ENCODE peak calls at places on chromosomes 2 and 18, in eight cellular contexts. Y, I, X, F, H, G, E and N are unnamed samples.

GRCh38 chr2:11684894-11685460 is 15.0 kb upstream of the NTSR2 start:
- DNase-seq in F (no peak), X (no peak), H (no peak), E (no peak), Y (no peak), G (no peak), I (no peak), N (no peak)

GRCh38 chr2:56199492-56199891 is 15.7 kb downstream of the CCDC85A start:
- DNase-seq in Y (no peak), X (peak; percentile 91), I (no peak), F (no peak), H (no peak), G (peak; percentile 10), E (no peak), N (peak; percentile 80)

GRCh38 chr18:76874643-76875389 is 52.5 kb downstream of the ZNF236 start:
- DNase-seq in F (no peak), H (no peak), G (no peak), X (no peak), I (no peak), E (no peak), Y (no peak), N (no peak)

GRCh38 chr2:26355038-26355995 is 8.7 kb upstream of the ADGRF3 start:
- DNase-seq in F (no peak), E (no peak), H (peak; percentile 20), I (no peak), Y (peak; percentile 71), X (peak; percentile 93), G (no peak), N (peak; percentile 91)

GRCh38 chr2:227939271-227940027 is 68.0 kb downstream of the DAW1 start:
- DNase-seq in E (peak; percentile 19), Y (peak; percentile 53), X (peak; percentile 78), G (peak; percentile 22), F (no peak), H (no peak), I (no peak), N (peak; percentile 68)

GRCh38 chr2:29165362-29166236 is 50.4 kb downstream of the CLIP4 start:
- DNase-seq in I (no peak), Y (peak; percentile 13), X (peak; percentile 81), H (peak; percentile 34), E (no peak), F (no peak), G (peak; percentile 3), N (peak; percentile 66)

GRCh38 chr2:240624950-240625621 is at the start of gene GPR35:
- DNase-seq in H (no peak), G (no peak), Y (peak; percentile 38), E (peak; percentile 54), F (peak; percentile 62), I (no peak), X (peak; percentile 38), N (no peak)

GRCh38 chr2:179454443-179455218 is 190.0 kb upstream of the SESTD1 start:
- DNase-seq in G (peak; percentile 72), H (no peak), X (peak; percentile 96), I (no peak), Y (no peak), E (no peak), F (no peak), N (peak; percentile 86)

GRCh38 chr18:413263-413662 is 87.2 kb downstream of the COLEC12 start:
- DNase-seq in E (no peak), H (no peak), G (peak; percentile 76), I (no peak), Y (no peak), F (no peak), X (peak; percentile 74), N (peak; percentile 72)

GRCh38 chr2:19403785-19404184 is 45.4 kb upstream of the OSR1 start:
- DNase-seq in E (no peak), Y (no peak), X (no peak), I (no peak), G (no peak), F (no peak), H (no peak), N (no peak)

GRCh38 chr2:235541016-235541415 is 47.2 kb downstream of the AGAP1 start:
- DNase-seq in Y (no peak), H (peak; percentile 89), F (no peak), G (no peak), X (no peak), E (no peak), I (no peak), N (no peak)

GRCh38 chr18:76306685-76307292 is 188.3 kb downstream of the ZNF516 start:
- DNase-seq in G (no peak), H (no peak), I (no peak), F (no peak), X (no peak), E (no peak), Y (no peak), N (no peak)

GRCh38 chr2:165055081-165055879 is 100.0 kb upstream of the SLC38A11 start:
- DNase-seq in Y (peak; percentile 60), G (peak; percentile 8), F (no peak), H (no peak), I (no peak), E (no peak), X (peak; percentile 7), N (peak; percentile 5)

GRCh38 chr2:194203898-194204297 is 1453.1 kb upstream of the SLC39A10 start:
- DNase-seq in Y (no peak), F (no peak), E (no peak), X (peak; percentile 55), H (no peak), I (no peak), G (no peak), N (peak; percentile 7)

GRCh38 chr18:70621710-70622109 is 332.9 kb downstream of the SOCS6 start:
- DNase-seq in I (no peak), Y (no peak), F (no peak), X (no peak), H (no peak), E (no peak), G (no peak), N (no peak)

GRCh38 chr2:177679611-177680530 is 287.3 kb downstream of the AGPS start:
- DNase-seq in G (peak; percentile 50), H (no peak), X (no peak), Y (no peak), I (no peak), F (no peak), E (no peak), N (peak; percentile 56)

GRCh38 chr18:48572402-48573126 is 33.7 kb downstream of the CTIF start:
- DNase-seq in G (no peak), E (no peak), I (no peak), Y (no peak), H (no peak), F (no peak), X (peak; percentile 66), N (no peak)

GRCh38 chr2:176114930-176115625 is 1.5 kb upstream of the HOXD10 start:
- DNase-seq in E (no peak), G (no peak), Y (no peak), F (no peak), X (no peak), I (no peak), H (no peak), N (no peak)

GRCh38 chr2:176115883-176116813 is at the start of gene HOXD10:
- DNase-seq in F (peak; percentile 81), Y (no peak), E (no peak), H (peak; percentile 66), X (no peak), I (no peak), G (peak; percentile 78), N (no peak)

GRCh38 chr2:176118606-176119370 is 2.2 kb downstream of the HOXD10 start:
- DNase-seq in E (peak; percentile 34), G (peak; percentile 43), X (peak; percentile 20), H (no peak), F (no peak), Y (no peak), I (no peak), N (no peak)

GRCh38 chr2:176117823-176118376 is 1.3 kb downstream of the HOXD10 start:
- DNase-seq in E (no peak), Y (no peak), X (no peak), I (no peak), H (no peak), F (no peak), G (no peak), N (no peak)

GRCh38 chr2:176117162-176117822 is 714 bp downstream of the HOXD10 start:
- DNase-seq in X (no peak), H (no peak), G (no peak), I (no peak), Y (no peak), F (no peak), E (no peak), N (no peak)
- H3K4me3 ChIP-seq in X (no peak overlapping the region), H (no peak overlapping the region), G (no peak overlapping the region), I (no peak overlapping the region), Y (no peak overlapping the region), F (no peak overlapping the region), E (no peak overlapping the region), N (no peak overlapping the region)

GRCh38 chr2:9771481-9772017 is 71.7 kb upstream of the TAF1B start:
- DNase-seq in F (no peak), Y (peak; percentile 73), H (no peak), E (no peak), X (peak; percentile 90), G (no peak), I (no peak), N (peak; percentile 79)
- TF ChIP-seq CTCF in F (no peak), Y (no peak), H (no peak), E (no peak), X (peak; percentile 40), G (no peak), I (no peak), N (no peak)

DNA sequence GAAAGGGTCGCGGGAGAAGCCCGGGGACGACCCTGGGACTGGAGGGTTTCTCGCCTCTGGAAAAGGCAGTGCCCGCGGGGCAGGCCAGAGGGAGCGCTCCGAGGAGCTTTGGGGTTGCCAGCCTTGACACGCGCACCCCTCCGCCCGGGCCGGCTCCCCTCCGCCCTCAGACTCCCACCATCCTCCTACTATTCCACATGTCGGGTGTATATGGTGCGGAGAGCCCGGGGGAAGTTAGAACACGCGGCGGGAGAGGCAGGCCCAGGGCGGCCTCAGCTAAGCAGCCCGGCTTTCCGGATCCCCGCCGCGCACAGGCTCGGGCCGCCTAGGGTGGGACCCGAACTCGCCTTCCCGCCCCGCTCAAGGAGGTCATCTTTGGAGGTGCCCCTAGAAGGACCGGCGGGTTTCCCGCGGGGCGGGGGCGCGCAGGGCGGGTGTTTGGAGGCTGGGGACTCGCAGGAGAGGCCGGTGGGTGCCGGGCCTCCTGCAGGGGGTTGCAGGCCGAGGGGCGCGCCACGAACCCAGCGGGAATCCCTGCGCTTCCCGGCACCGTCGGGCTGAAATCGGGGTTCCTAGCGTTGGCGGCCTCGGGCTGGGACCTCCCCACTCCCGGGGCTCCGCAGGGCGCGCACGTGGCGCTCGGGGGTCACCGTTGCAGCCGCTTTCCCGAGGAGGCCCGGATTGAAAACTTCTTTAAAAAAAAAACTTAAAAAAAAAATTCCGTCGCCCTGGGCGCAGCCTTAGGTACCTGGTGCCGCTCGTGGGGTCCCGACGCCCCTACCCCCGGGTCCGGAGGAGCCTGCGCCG is 3.7 kb downstream of the NFATC1 start:
- DNase-seq in X (no peak), H (no peak), E (no peak), G (peak; percentile 36), Y (no peak), I (no peak), F (peak; percentile 62), N (no peak)
- H3K4me3 ChIP-seq in X (peak overlapping the region; percentile 59), H (peak overlapping the region; percentile 96), E (peak overlapping the region; percentile 82), G (peak overlapping the region; percentile 31), Y (peak overlapping the region; percentile 92), I (peak overlapping the region; percentile 75), F (peak overlapping the region; percentile 81), N (peak overlapping the region; percentile 54)

DNA sequence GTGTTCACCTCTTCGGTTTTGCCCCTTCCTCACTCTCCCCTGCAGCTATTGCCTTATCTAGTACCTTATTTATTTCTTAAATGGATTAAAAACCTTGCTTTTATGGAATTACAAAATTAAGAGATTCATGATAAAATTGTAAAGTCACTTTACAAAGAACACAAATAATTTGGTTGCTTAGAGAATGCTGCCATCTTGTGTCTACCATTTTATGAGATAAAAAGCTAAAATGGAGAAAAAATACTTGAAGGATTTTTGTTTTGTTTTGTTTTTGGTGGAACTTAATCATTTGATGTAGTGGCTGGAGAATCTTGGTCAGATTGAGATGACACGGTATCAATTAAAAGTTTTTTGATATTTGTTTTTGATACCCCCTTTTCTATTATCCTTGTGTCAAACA is 69.6 kb downstream of the R3HDM1 start:
- DNase-seq in G (peak; percentile 9), Y (no peak), H (no peak), X (peak; percentile 33), E (no peak), I (no peak), F (no peak), N (peak; percentile 31)
- TF ChIP-seq CTCF in G (no peak), Y (peak; percentile 35), H (no peak), X (no peak), E (no peak), I (no peak), F (peak; percentile 26), N (peak; percentile 5)